ENCODE peak calls at places on chromosomes 11 and 22, in nine cellular contexts. O, V, L, M, K, J, W, F and Z are unnamed samples.

GRCh38 chr22:17446704-17447103 is 77.4 kb downstream of the CECR2 start:
- DNase-seq in O (no peak), V (no peak), L (no peak), M (no peak), K (no peak), J (no peak), W (no peak), F (no peak), Z (no peak)

GRCh38 chr22:29053048-29053702 is 8.5 kb downstream of the C22orf31 start:
- DNase-seq in O (no peak), V (no peak), L (no peak), M (no peak), K (no peak), J (no peak), W (no peak), F (no peak), Z (no peak)

GRCh38 chr22:43879901-43880742 is 11.7 kb downstream of the PNPLA5 start:
- DNase-seq in O (no peak), V (no peak), L (no peak), M (no peak), K (no peak), J (no peak), W (no peak), F (no peak), Z (no peak)

GRCh38 chr11:120172054-120172881 is 34.4 kb upstream of the TRIM29 start:
- DNase-seq in O (peak), V (peak), L (peak), M (peak), K (peak), J (peak), W (peak), F (peak), Z (peak)

GRCh38 chr22:37794376-37794775 is 13.4 kb upstream of the GCAT start:
- DNase-seq in O (no peak), V (no peak), L (no peak), M (no peak), K (no peak), J (no peak), W (no peak), F (peak), Z (no peak)

GRCh38 chr11:47378011-47378835 is at the start of gene SPI1:
- DNase-seq in O (peak), V (peak), L (no peak), M (no peak), K (peak), J (no peak), W (no peak), F (no peak), Z (peak)

GRCh38 chr22:35348703-35349102 is 32.2 kb upstream of the HMOX1 start:
- DNase-seq in O (no peak), V (no peak), L (no peak), M (no peak), K (no peak), J (no peak), W (no peak), F (no peak), Z (no peak)

GRCh38 chr11:13134886-13135285 is 125.8 kb downstream of the RASSF10 start:
- DNase-seq in O (no peak), V (no peak), L (no peak), M (no peak), K (no peak), J (no peak), W (no peak), F (no peak), Z (no peak)

GRCh38 chr11:85118151-85118550 is 509.0 kb downstream of the DLG2 start:
- DNase-seq in O (no peak), V (no peak), L (no peak), M (peak), K (no peak), J (no peak), W (peak), F (peak), Z (no peak)

GRCh38 chr22:42937164-42937854 is 77.6 kb downstream of the PACSIN2 start:
- DNase-seq in O (no peak), V (no peak), L (peak), M (peak), K (peak), J (peak), W (peak), F (no peak), Z (peak)

GRCh38 chr11:126414615-126415014 is 59.1 kb downstream of the ST3GAL4 start:
- DNase-seq in O (no peak), V (no peak), L (no peak), M (peak), K (no peak), J (no peak), W (peak), F (no peak), Z (no peak)

GRCh38 chr22:17272511-17272991 is 53.3 kb upstream of the ADA2 start:
- DNase-seq in O (peak), V (no peak), L (no peak), M (no peak), K (no peak), J (no peak), W (no peak), F (peak), Z (no peak)

GRCh38 chr11:109112748-109113378 is 309.1 kb upstream of the C11orf87 start:
- DNase-seq in O (no peak), V (peak), L (peak), M (no peak), K (no peak), J (no peak), W (no peak), F (no peak), Z (no peak)
- TF ChIP-seq EZH2phosphoT487 in O (no peak), V (no peak), L (no peak), M (no peak), K (no peak), J (no peak), W (no peak), F (no peak), Z (no peak)

DNA sequence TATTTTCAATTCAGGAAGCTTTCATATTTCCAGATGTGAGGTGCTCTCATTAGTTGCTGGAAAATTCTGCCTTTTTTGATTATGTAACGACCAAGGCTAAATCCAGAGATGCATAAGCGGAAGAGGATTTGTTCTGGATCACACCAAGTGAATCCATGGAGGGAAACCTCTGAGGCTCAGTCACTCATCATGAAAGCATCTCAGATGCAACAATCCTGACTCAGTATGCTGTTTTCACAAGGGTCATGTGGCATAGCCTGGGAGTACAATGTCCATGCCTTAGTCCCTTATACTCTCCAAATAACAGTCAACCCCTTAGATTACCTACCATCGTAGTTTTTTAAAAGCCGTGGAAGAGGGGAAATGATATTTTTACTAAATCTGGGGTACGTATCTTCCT is 445.6 kb downstream of the NTM start:
- DNase-seq in O (no peak), V (no peak), L (peak), M (no peak), K (no peak), J (no peak), W (peak), F (no peak), Z (no peak)
- TF ChIP-seq EZH2phosphoT487 in O (no peak), V (no peak), L (no peak), M (no peak), K (no peak), J (no peak), W (no peak), F (no peak), Z (no peak)

GRCh38 chr11:95671768-95672167 is 117.8 kb downstream of the FAM76B start:
- DNase-seq in O (no peak), V (no peak), L (no peak), M (no peak), K (no peak), J (no peak), W (peak), F (no peak), Z (no peak)
- TF ChIP-seq EZH2phosphoT487 in O (no peak), V (no peak), L (no peak), M (no peak), K (no peak), J (no peak), W (no peak), F (no peak), Z (no peak)

GRCh38 chr11:69391192-69392103 is 90.0 kb upstream of the LINC01488 start:
- DNase-seq in O (no peak), V (no peak), L (no peak), M (no peak), K (no peak), J (no peak), W (no peak), F (no peak), Z (no peak)
- TF ChIP-seq EZH2phosphoT487 in O (no peak), V (no peak), L (no peak), M (no peak), K (no peak), J (no peak), W (no peak), F (no peak), Z (no peak)

GRCh38 chr11:19912206-19913118 is 199.8 kb downstream of the NAV2 start:
- DNase-seq in O (no peak), V (no peak), L (no peak), M (no peak), K (no peak), J (no peak), W (no peak), F (peak), Z (no peak)
- TF ChIP-seq EZH2phosphoT487 in O (no peak), V (no peak), L (no peak), M (no peak), K (no peak), J (no peak), W (no peak), F (no peak), Z (no peak)

GRCh38 chr11:10881892-10882291 is 24.0 kb upstream of the ZBED5 start:
- DNase-seq in O (no peak), V (no peak), L (no peak), M (no peak), K (no peak), J (no peak), W (no peak), F (no peak), Z (no peak)

GRCh38 chr11:10876168-10876567 is 18.3 kb upstream of the ZBED5 start:
- DNase-seq in O (no peak), V (no peak), L (no peak), M (peak), K (no peak), J (no peak), W (no peak), F (no peak), Z (no peak)

GRCh38 chr11:10875430-10876021 is 17.7 kb upstream of the ZBED5 start:
- DNase-seq in O (no peak), V (no peak), L (no peak), M (peak), K (no peak), J (no peak), W (no peak), F (no peak), Z (no peak)

GRCh38 chr11:10878408-10879214 is 20.8 kb upstream of the ZBED5 start:
- DNase-seq in O (peak), V (peak), L (peak), M (peak), K (peak), J (peak), W (peak), F (peak), Z (peak)
- TF ChIP-seq EZH2phosphoT487 in O (no peak), V (no peak), L (no peak), M (no peak), K (no peak), J (no peak), W (no peak), F (no peak), Z (no peak)